ENCODE peak calls at places on chromosomes 12 and 14, in five cellular contexts. N is PC-3, K is MM.1S, T is IMR-90, B is fibroblast of lung. D is an unnamed sample.

GRCh38 chr12:109212460-109213115 is 96.2 kb downstream of the ACACB start:
- DNase-seq in K (no peak), B (no peak), N (no peak), T (no peak), D (no peak)

GRCh38 chr12:117884161-117884560 is 84.6 kb downstream of the KSR2 start:
- DNase-seq in B (no peak), T (no peak), K (no peak), N (no peak), D (no peak)

GRCh38 chr12:54376596-54377468 is 7.7 kb downstream of the ZNF385A start:
- DNase-seq in B (no peak), K (no peak), T (no peak), N (no peak), D (no peak)

GRCh38 chr12:108039794-108040193 is 89.3 kb upstream of the WSCD2 start:
- DNase-seq in N (no peak), T (no peak), K (no peak), B (no peak), D (no peak)

GRCh38 chr12:50458606-50459005 is 46.2 kb upstream of the DIP2B start:
- DNase-seq in B (no peak), N (peak; percentile 48), K (no peak), T (peak; percentile 47), D (peak; percentile 64)

GRCh38 chr14:80387563-80387981 is 176.3 kb upstream of the DIO2 start:
- DNase-seq in B (no peak), N (no peak), T (no peak), K (no peak), D (peak; percentile 79)

GRCh38 chr12:56160160-56160763 is 2.1 kb downstream of the MYL6 start:
- DNase-seq in T (peak; percentile 35), K (no peak), N (peak; percentile 28), B (no peak), D (no peak)

GRCh38 chr12:28550757-28551381 is 360.6 kb downstream of the CCDC91 start:
- DNase-seq in B (peak; percentile 73), N (peak; percentile 89), T (peak; percentile 86), K (no peak), D (peak; percentile 81)

GRCh38 chr12:117025481-117026151 is 73.6 kb downstream of the TESC start:
- DNase-seq in K (peak; percentile 96), N (peak; percentile 82), T (peak; percentile 61), B (peak; percentile 67), D (peak; percentile 22)

GRCh38 chr14:76894308-76894707 is 68.1 kb downstream of the LRRC74A start:
- DNase-seq in T (no peak), B (no peak), K (no peak), N (no peak), D (no peak)

GRCh38 chr14:94880140-94880539 is 110.2 kb upstream of the GSC start:
- DNase-seq in N (no peak), T (no peak), B (no peak), K (no peak), D (no peak)

GRCh38 chr14:23577710-23578392 is 739 bp downstream of the JPH4 start:
- DNase-seq in T (no peak), K (no peak), B (no peak), N (no peak), D (no peak)

GRCh38 chr14:39310071-39310470 is 76.4 kb downstream of the MIA2 start:
- DNase-seq in N (no peak), T (peak; percentile 1), K (no peak), B (peak; percentile 5), D (no peak)

GRCh38 chr12:45232771-45233372 is 17.0 kb downstream of the ANO6 start:
- DNase-seq in K (no peak), N (peak; percentile 96), B (peak; percentile 92), T (peak; percentile 98), D (peak; percentile 98)

GRCh38 chr12:119020377-119021360 is 39.3 kb downstream of the SRRM4 start:
- DNase-seq in T (no peak), N (peak; percentile 53), B (no peak), K (no peak), D (no peak)

GRCh38 chr12:120741476-120742206 is 16.0 kb downstream of the ACADS start:
- DNase-seq in N (no peak), B (no peak), T (no peak), K (no peak), D (no peak)

GRCh38 chr14:21455592-21455911 is 371 bp downstream of the CHD8 start:
- DNase-seq in T (no peak), N (peak; percentile 12), B (no peak), K (no peak), D (no peak)

GRCh38 chr12:40156031-40156764 is 50.3 kb upstream of the SLC2A13 start:
- DNase-seq in B (no peak), K (no peak), N (no peak), T (no peak), D (no peak)

GRCh38 chr14:69634871-69635270 is 23.5 kb downstream of the SUSD6 start:
- DNase-seq in B (no peak), T (no peak), K (no peak), N (no peak), D (no peak)

GRCh38 chr14:69637503-69638030 is 26.2 kb downstream of the SUSD6 start:
- DNase-seq in K (no peak), N (no peak), T (no peak), B (no peak), D (no peak)

GRCh38 chr14:69633238-69633637 is 21.8 kb downstream of the SUSD6 start:
- DNase-seq in K (no peak), T (no peak), N (no peak), B (no peak), D (no peak)

GRCh38 chr14:69636718-69637480 is 25.5 kb downstream of the SUSD6 start:
- DNase-seq in B (no peak), K (no peak), T (no peak), N (no peak), D (no peak)

DNA sequence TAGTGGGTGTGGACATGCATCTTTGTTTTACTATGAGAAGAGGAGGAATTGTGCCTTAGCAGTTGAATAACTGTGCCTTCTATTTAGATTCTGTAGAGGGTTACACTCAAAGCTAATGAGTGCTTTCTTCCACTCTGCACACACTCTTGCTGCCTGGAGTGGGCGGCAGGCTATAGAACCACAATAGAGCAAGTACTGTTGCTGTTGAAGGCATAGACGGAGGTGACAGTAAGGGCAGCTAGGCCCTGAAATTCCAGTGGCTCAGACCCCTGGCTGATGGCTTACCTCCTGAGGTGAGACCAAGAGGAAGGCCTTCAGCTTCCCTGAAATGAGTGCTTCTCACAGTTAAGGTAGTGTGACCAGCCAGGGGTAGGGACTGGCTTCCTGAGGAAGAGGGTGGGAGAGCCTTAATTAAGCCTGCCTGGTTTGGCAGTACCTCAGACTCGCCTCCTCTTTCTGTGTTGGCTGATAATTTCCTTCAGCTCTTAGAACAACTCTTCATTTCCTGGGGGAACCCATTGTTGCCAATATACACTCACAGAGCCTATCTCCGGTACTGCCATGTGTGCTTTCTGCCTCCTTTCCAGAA is 24.7 kb downstream of the SUSD6 start:
- DNase-seq in B (no peak), K (no peak), T (no peak), N (no peak), D (no peak)
- H3K9ac ChIP-seq in B (no peak overlapping the region), K (no peak overlapping the region), T (no peak overlapping the region), N (no peak overlapping the region), D (no peak overlapping the region)

GRCh38 chr14:55586411-55586810 is 6.4 kb downstream of the KTN1 start:
- DNase-seq in T (peak; percentile 24), K (no peak), N (no peak), B (no peak), D (no peak)

GRCh38 chr14:55589171-55589570 is 9.2 kb downstream of the KTN1 start:
- DNase-seq in N (peak; percentile 41), T (no peak), B (no peak), K (no peak), D (no peak)

GRCh38 chr14:55588259-55588699 is 8.3 kb downstream of the KTN1 start:
- DNase-seq in T (peak; percentile 74), N (peak; percentile 71), B (peak; percentile 57), K (no peak), D (peak; percentile 43)

GRCh38 chr14:55585854-55586253 is 5.8 kb downstream of the KTN1 start:
- DNase-seq in T (peak; percentile 73), B (peak; percentile 51), K (no peak), N (peak; percentile 51), D (peak; percentile 64)

DNA sequence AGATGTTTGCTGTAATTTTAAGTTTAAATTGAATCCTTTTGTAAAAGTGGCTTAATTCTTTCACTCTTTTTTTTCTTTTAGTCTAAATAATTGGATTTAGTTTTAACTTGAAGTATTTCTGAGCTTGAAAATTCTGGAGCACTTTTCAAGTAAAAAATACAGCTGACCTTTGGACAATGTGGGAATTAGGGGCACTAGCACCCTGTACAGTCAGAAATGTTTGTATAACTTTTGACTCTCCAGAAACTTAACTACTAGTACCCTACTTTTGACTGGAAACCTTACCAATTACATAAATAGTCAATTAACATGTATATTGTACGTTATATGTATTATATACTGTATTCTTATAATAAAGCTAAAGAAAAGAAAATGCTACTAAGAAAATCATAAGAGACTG is 7.8 kb downstream of the KTN1 start:
- DNase-seq in N (no peak), T (no peak), K (no peak), B (no peak), D (no peak)
- H3K9ac ChIP-seq in N (no peak overlapping the region), T (no peak overlapping the region), K (no peak overlapping the region), B (no peak overlapping the region), D (no peak overlapping the region)

GRCh38 chr12:114679942-114680341 is 4.0 kb downstream of the TBX3 start:
- DNase-seq in B (no peak), K (no peak), T (no peak), N (peak; percentile 34), D (no peak)
- H3K9ac ChIP-seq in B (peak overlapping the region; percentile 94), K (no peak overlapping the region), T (peak overlapping the region; percentile 99), N (peak overlapping the region; percentile 97), D (peak overlapping the region; percentile 98)

DNA sequence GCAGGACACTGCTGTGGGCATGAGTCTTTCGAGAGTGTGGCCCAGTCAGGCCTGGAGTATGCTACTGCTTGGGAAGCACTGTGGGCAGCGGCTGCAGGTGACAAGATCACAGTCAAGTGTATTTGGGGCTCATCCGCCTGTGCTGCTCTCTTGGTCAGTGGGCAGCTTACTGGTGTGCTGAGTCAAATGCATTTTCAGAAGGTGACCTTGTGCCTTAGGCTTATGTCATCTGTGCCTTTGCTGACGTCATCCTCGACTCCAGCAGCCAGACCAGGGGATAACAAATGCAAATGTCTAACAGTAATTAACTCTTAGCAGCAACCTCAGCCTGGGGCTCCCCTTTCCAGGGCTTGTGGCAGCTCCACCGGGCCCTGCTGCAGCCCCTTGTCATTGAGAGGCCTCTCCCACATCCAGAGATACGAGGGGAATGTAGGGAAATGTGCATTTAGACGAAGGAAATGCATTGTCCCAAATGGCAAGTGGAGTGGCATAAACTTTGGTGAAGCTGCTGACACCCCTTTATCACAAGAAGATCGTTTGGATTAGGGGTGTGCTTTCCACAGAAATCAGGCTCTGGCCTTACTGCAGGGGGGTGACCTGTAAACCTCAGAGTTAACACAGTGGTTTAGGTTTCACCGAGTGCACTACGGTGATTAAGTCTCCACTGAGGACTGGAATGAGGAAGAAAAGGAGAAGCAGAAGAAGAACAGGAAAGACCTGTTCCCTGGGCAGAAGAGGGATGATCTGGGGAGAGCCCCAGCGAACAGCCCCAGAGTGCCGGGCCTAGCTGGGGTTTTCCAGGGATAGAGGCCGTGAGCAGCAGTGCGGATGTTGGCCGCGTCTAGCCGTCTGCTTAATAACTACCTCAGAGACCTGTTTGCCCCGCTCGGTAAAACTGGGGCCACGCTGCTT is 39.7 kb downstream of the PSMA6 start:
- DNase-seq in B (peak; percentile 75), N (peak; percentile 93), T (peak; percentile 87), K (no peak), D (peak; percentile 60)
- H3K9ac ChIP-seq in B (no peak overlapping the region), N (peak overlapping the region; percentile 23), T (no peak overlapping the region), K (no peak overlapping the region), D (no peak overlapping the region)

GRCh38 chr12:76678992-76679391 is 84.9 kb upstream of the ZDHHC17 start:
- DNase-seq in T (no peak), K (no peak), B (no peak), N (no peak), D (no peak)
- H3K9ac ChIP-seq in T (no peak overlapping the region), K (no peak overlapping the region), B (no peak overlapping the region), N (no peak overlapping the region), D (no peak overlapping the region)

D was measured in astrocyte.